ENCODE peak calls at places on chromosomes 13 and 19, in nine cellular contexts. R is GM23338, T is PC-3, B is neural progenitor cell, V is hepatocyte, Y is HCT116, U is OCI-LY7, P is SK-N-SH, S is MM.1S. X is an unnamed sample.

GRCh38 chr19:19386373-19386869 is 19.1 kb upstream of the GATAD2A start:
- DNase-seq in P (no peak), S (no peak), V (no peak), T (no peak), U (no peak), Y (no peak), R (peak; percentile 52), B (no peak), X (peak; percentile 28)

GRCh38 chr19:19474950-19475781 is 40.2 kb downstream of the TSSK6 start:
- DNase-seq in Y (no peak), B (peak; percentile 49), R (peak; percentile 73), T (no peak), V (no peak), U (no peak), S (no peak), P (no peak), X (no peak)

GRCh38 chr19:35832054-35832453 is 19.4 kb upstream of the PRODH2 start:
- DNase-seq in Y (no peak), U (no peak), B (no peak), T (no peak), S (no peak), R (no peak), P (no peak), V (no peak), X (no peak)

GRCh38 chr19:46776927-46777911 is 11.2 kb downstream of the SLC1A5 start:
- DNase-seq in U (peak; percentile 56), B (peak; percentile 19), S (no peak), P (peak; percentile 69), V (no peak), R (peak; percentile 90), T (no peak), Y (no peak), X (peak; percentile 25)

GRCh38 chr19:52022193-52022592 is 6.0 kb downstream of the ZNF614 start:
- DNase-seq in T (no peak), S (no peak), B (no peak), U (no peak), R (no peak), Y (no peak), P (no peak), V (no peak), X (no peak)

GRCh38 chr19:39679791-39680168 is 24.1 kb downstream of the LGALS16 start:
- DNase-seq in R (no peak), S (peak; percentile 33), U (no peak), Y (no peak), P (no peak), B (no peak), V (no peak), T (no peak), X (no peak)

GRCh38 chr13:42990147-42990990 is 1.7 kb downstream of the EPSTI1 start:
- DNase-seq in V (peak; percentile 30), S (peak; percentile 13), Y (no peak), T (no peak), U (no peak), P (peak; percentile 38), R (no peak), B (no peak), X (peak; percentile 30)

GRCh38 chr19:29772696-29773095 is 39.1 kb upstream of the CCNE1 start:
- DNase-seq in B (no peak), T (no peak), U (no peak), V (no peak), Y (no peak), S (no peak), R (no peak), P (no peak), X (no peak)

GRCh38 chr13:106533940-106534843 is 1.3 kb downstream of the EFNB2 start:
- DNase-seq in U (no peak), S (peak; percentile 24), V (peak; percentile 64), P (peak; percentile 64), Y (no peak), B (peak; percentile 55), R (peak; percentile 56), T (peak; percentile 56), X (peak; percentile 53)

GRCh38 chr13:50543767-50544166 is 299.7 kb downstream of the DLEU7 start:
- DNase-seq in R (peak; percentile 36), S (no peak), Y (no peak), V (peak; percentile 55), T (peak; percentile 48), P (no peak), U (no peak), B (peak; percentile 26), X (peak; percentile 84)

GRCh38 chr19:38047048-38047435 is 140.0 kb downstream of the SIPA1L3 start:
- DNase-seq in Y (no peak), S (no peak), V (no peak), B (no peak), P (no peak), U (peak; percentile 72), R (no peak), T (no peak), X (no peak)

GRCh38 chr19:48354332-48354992 is 9.3 kb downstream of the TMEM143 start:
- DNase-seq in B (no peak), V (peak; percentile 56), P (no peak), Y (peak; percentile 99), T (peak; percentile 68), U (no peak), S (no peak), R (no peak), X (no peak)

GRCh38 chr19:39304701-39305571 is 8.7 kb downstream of the IFNL1 start:
- DNase-seq in T (no peak), S (no peak), U (no peak), V (peak; percentile 40), P (no peak), B (no peak), Y (no peak), R (peak; percentile 58), X (no peak)

GRCh38 chr13:99986751-99987150 is 5.2 kb downstream of the ZIC2 start:
- DNase-seq in Y (no peak), S (no peak), B (peak; percentile 53), R (peak; percentile 69), T (no peak), P (no peak), U (no peak), V (no peak), X (no peak)

GRCh38 chr19:2424686-2425621 is 2.4 kb downstream of the TIMM13 start:
- DNase-seq in B (peak; percentile 85), P (peak; percentile 80), T (peak; percentile 66), S (no peak), R (peak; percentile 84), U (no peak), V (peak; percentile 81), Y (no peak), X (peak; percentile 92)

GRCh38 chr19:3338541-3339181 is 27.7 kb upstream of the NFIC start:
- DNase-seq in V (no peak), P (no peak), S (no peak), R (no peak), U (no peak), B (no peak), Y (no peak), T (no peak), X (no peak)

GRCh38 chr13:111937763-111938375 is 129.1 kb upstream of the SOX1 start:
- DNase-seq in R (no peak), U (no peak), V (no peak), T (no peak), B (no peak), P (no peak), Y (no peak), S (no peak), X (no peak)

GRCh38 chr19:7926727-7927604 is 1.0 kb upstream of the CTXN1 start:
- DNase-seq in R (no peak), T (no peak), B (no peak), S (no peak), P (peak; percentile 36), V (no peak), U (no peak), Y (no peak), X (no peak)
- TF ChIP-seq EZH2phosphoT487 in R (no peak), T (no peak), B (no peak), S (no peak), P (no peak), V (no peak), U (no peak), Y (no peak), X (no peak)

DNA sequence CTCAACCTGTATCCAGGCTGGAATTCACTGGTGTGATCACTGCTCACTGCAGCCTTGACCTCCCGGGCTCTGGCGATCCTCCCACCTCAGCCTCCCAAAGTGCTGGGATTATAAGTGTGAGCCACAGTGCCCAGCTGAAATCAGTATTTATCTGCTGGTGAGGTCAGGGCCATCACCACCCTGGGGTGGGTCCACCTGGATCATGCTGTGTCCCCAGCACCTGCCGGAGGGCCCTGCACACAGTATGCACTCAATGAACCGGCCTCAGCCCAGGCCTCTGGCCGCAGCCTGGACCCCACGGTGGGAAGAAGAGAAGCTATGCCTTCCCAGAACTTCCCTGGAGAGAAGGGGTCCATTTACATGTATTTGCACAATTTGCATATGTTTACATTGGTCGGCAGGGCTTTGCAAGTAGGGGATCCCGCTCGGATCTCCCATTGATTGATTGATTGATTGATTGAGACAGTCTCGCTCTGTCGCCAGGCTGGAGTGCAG is 2.6 kb upstream of the SLC5A5 start:
- DNase-seq in B (no peak), T (no peak), V (no peak), P (peak; percentile 14), R (peak; percentile 91), U (no peak), S (no peak), Y (no peak), X (no peak)
- TF ChIP-seq EZH2phosphoT487 in B (no peak), T (no peak), V (no peak), P (no peak), R (no peak), U (no peak), S (no peak), Y (no peak), X (no peak)

DNA sequence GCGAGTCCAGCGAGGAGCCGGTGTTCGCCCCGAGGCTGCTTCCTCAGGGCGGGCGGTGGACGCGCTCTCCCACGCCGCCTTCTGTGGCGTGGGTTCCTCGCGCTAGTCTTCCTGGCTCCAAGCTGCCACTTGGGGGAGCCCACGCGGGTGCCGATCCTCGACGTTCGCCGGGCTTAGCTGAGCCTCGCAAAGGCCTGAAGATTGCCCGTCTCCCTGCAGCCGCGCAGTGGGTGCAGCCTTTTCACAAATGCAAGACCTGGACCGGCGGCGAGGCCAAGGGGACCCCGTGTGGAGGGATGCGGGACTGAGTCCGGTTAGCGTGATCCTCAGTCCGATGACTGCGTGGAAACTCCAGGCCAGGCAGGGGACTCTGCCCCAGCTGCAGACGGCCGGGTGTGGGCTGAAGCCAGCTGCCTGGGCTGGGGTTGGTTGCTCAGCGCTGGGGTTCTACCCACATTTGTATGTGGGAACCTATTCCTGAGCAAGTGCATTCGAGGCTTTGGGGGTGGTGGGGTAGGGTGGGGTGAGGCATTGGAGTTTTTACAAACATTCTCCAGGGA is 16.6 kb upstream of the LRP3 start:
- DNase-seq in P (peak; percentile 77), S (no peak), Y (no peak), T (peak; percentile 39), R (peak; percentile 61), U (no peak), B (peak; percentile 79), V (peak; percentile 86), X (peak; percentile 90)
- TF ChIP-seq EZH2phosphoT487 in P (no peak), S (no peak), Y (no peak), T (no peak), R (no peak), U (no peak), B (no peak), V (no peak), X (no peak)

DNA sequence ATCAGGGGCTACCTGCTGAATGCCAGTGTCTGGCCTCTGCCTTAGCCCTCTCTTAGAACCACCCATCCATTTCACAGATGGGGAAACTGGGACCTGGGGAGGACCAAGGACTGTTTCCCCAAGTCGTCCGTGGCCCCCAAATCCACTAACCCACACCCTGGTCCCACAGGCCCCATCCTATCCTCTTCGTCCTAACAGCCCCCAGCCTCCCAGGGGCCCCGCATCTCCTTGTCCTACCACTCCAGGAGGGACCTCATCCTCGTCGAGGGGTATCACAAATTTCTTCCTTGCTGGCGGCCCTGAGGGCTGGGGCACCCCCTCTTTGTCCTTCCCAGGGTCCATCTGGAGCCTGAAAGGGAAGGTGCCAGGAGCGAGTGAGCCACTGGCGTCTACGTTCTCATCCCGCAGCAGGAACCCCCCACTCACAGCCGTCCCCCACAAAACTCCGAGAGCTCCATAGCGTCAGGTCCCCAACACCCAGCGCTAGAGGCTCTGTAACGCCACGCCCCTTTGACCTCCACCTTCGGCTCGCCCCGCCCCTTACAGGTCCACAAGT is 606 bp downstream of the ERCC1 start:
- DNase-seq in U (no peak), V (no peak), B (no peak), S (no peak), P (no peak), T (no peak), Y (no peak), R (no peak), X (no peak)
- TF ChIP-seq EZH2phosphoT487 in U (no peak), V (no peak), B (no peak), S (no peak), P (no peak), T (no peak), Y (no peak), R (no peak), X (no peak)